ENCODE peak calls at places on chromosomes 5 and 9, in six cellular contexts. C, V, E, K, Z and F are unnamed samples.

GRCh38 chr5:5140051-5141010 is at the start of gene ADAMTS16:
- DNase-seq in E (no peak), Z (no peak), V (no peak), C (no peak), K (no peak), F (no peak)

GRCh38 chr9:76373173-76373771 is 21.0 kb downstream of the RFK start:
- DNase-seq in K (peak), E (peak), V (peak), C (peak), Z (peak), F (no peak)

GRCh38 chr5:39226100-39226451 is 6.7 kb upstream of the FYB1 start:
- DNase-seq in C (no peak), V (no peak), E (no peak), Z (no peak), K (no peak), F (no peak)

GRCh38 chr5:57172466-57172961 is 1.3 kb upstream of the GPBP1 start:
- DNase-seq in E (no peak), Z (peak), C (no peak), K (no peak), V (no peak), F (peak)

GRCh38 chr5:153974131-153974812 is 64.4 kb downstream of the FAM114A2 start:
- DNase-seq in E (peak), Z (peak), V (peak), C (peak), K (no peak), F (peak)

GRCh38 chr5:123720339-123720738 is 208.4 kb downstream of the CSNK1G3 start:
- DNase-seq in K (no peak), C (no peak), Z (no peak), E (no peak), V (no peak), F (no peak)

GRCh38 chr9:96009690-96010477 is 134.4 kb downstream of the ERCC6L2 start:
- DNase-seq in E (no peak), V (no peak), K (no peak), Z (no peak), C (no peak), F (no peak)

GRCh38 chr9:117494401-117495130 is 79.7 kb upstream of the ASTN2 start:
- DNase-seq in V (no peak), Z (no peak), E (no peak), C (no peak), K (no peak), F (no peak)

GRCh38 chr9:136249881-136250559 is 4.4 kb upstream of the QSOX2 start:
- DNase-seq in Z (no peak), V (no peak), C (peak), E (no peak), K (no peak), F (no peak)

GRCh38 chr9:32430720-32431119 is 46.3 kb downstream of the ACO1 start:
- DNase-seq in Z (no peak), C (no peak), V (no peak), E (peak), K (no peak), F (no peak)

GRCh38 chr9:34989946-34990635 is 546 bp downstream of the DNAJB5 start:
- DNase-seq in K (peak), E (peak), C (peak), V (no peak), Z (no peak), F (peak)

GRCh38 chr9:136578915-136579637 is 33.2 kb upstream of the NOTCH1 start:
- DNase-seq in C (no peak), E (no peak), Z (peak), K (no peak), V (no peak), F (peak)

GRCh38 chr9:69582544-69583297 is 89.5 kb downstream of the APBA1 start:
- DNase-seq in C (peak), Z (no peak), K (no peak), V (no peak), E (no peak), F (no peak)

GRCh38 chr9:135530146-135530545 is 8.9 kb downstream of the LCN1 start:
- DNase-seq in C (no peak), K (peak), V (no peak), Z (no peak), E (no peak), F (no peak)

GRCh38 chr9:69265891-69266290 is 59.1 kb upstream of the ENTREP1 start:
- DNase-seq in C (no peak), K (no peak), Z (no peak), V (no peak), E (peak), F (no peak)

GRCh38 chr9:137029058-137029922 is 1.3 kb upstream of the ABCA2 start:
- DNase-seq in C (peak), V (peak), E (peak), Z (peak), K (peak), F (peak)

GRCh38 chr9:91659529-91660294 is 236.1 kb upstream of the NFIL3 start:
- DNase-seq in C (no peak), Z (peak), E (peak), V (no peak), K (no peak), F (peak)

GRCh38 chr5:141604318-141604717 is 14.5 kb downstream of the DIAPH1 start:
- DNase-seq in C (peak), Z (peak), K (peak), E (peak), V (peak), F (peak)

GRCh38 chr9:105066265-105066865 is 138.4 kb upstream of the ABCA1 start:
- DNase-seq in E (no peak), C (no peak), K (no peak), Z (no peak), V (peak), F (peak)

GRCh38 chr5:16603295-16603694 is 13.5 kb downstream of the RETREG1 start:
- DNase-seq in V (no peak), C (no peak), Z (no peak), E (no peak), K (no peak), F (no peak)

GRCh38 chr5:14775857-14776256 is 95.7 kb downstream of the ANKH start:
- DNase-seq in Z (peak), C (no peak), V (no peak), E (peak), K (peak), F (no peak)

GRCh38 chr5:81629986-81630385 is 120.9 kb downstream of the SSBP2 start:
- DNase-seq in Z (no peak), K (no peak), C (no peak), E (peak), V (no peak), F (no peak)

GRCh38 chr9:78297672-78297961 is 692 bp downstream of the PSAT1 start:
- DNase-seq in K (no peak), E (peak), Z (peak), V (no peak), C (no peak), F (no peak)

GRCh38 chr5:174533127-174533453 is 191.3 kb upstream of the MSX2 start:
- DNase-seq in C (no peak), K (no peak), E (peak), Z (peak), V (no peak), F (peak)

GRCh38 chr9:4084440-4084818 is 215.4 kb downstream of the GLIS3 start:
- DNase-seq in Z (no peak), C (no peak), V (no peak), K (no peak), E (peak), F (no peak)

GRCh38 chr5:175700991-175701390 is 43.1 kb downstream of the HRH2 start:
- DNase-seq in E (no peak), C (no peak), K (no peak), V (no peak), Z (peak), F (peak)

GRCh38 chr5:81718300-81718699 is 32.6 kb downstream of the SSBP2 start:
- DNase-seq in E (no peak), C (no peak), K (no peak), V (no peak), Z (no peak), F (no peak)

GRCh38 chr9:131609116-131609830 is 64.0 kb downstream of the PRRT1B start:
- DNase-seq in K (peak), C (peak), Z (no peak), V (peak), E (peak), F (no peak)

GRCh38 chr9:80796662-80797426 is 892.5 kb downstream of the TLE1 start:
- DNase-seq in Z (no peak), C (no peak), V (no peak), K (no peak), E (no peak), F (no peak)

GRCh38 chr5:65395526-65396155 is 86.1 kb downstream of the ADAMTS6 start:
- DNase-seq in E (peak), Z (no peak), V (no peak), K (no peak), C (no peak), F (no peak)

GRCh38 chr5:102865510-102866314 is 110.6 kb downstream of the PAM start:
- DNase-seq in V (peak), E (peak), K (peak), C (peak), Z (peak), F (peak)

GRCh38 chr9:125758986-125759811 is 12.0 kb downstream of the PBX3 start:
- DNase-seq in E (no peak), Z (no peak), C (peak), K (no peak), V (no peak), F (peak)

GRCh38 chr5:179060116-179061008 is at the start of gene ZNF354C:
- DNase-seq in V (peak), K (peak), Z (peak), C (peak), E (peak), F (peak)

GRCh38 chr9:75636427-75637045 is 253.9 kb upstream of the PCSK5 start:
- DNase-seq in C (no peak), E (no peak), K (no peak), Z (no peak), V (no peak), F (no peak)

GRCh38 chr9:38651400-38652042 is 31.1 kb upstream of the ANKRD18A start:
- DNase-seq in Z (no peak), C (no peak), K (no peak), E (no peak), V (no peak), F (no peak)

GRCh38 chr9:91221332-91221731 is 140.4 kb downstream of the AUH start:
- DNase-seq in V (no peak), K (no peak), Z (no peak), C (no peak), E (peak), F (no peak)

DNA sequence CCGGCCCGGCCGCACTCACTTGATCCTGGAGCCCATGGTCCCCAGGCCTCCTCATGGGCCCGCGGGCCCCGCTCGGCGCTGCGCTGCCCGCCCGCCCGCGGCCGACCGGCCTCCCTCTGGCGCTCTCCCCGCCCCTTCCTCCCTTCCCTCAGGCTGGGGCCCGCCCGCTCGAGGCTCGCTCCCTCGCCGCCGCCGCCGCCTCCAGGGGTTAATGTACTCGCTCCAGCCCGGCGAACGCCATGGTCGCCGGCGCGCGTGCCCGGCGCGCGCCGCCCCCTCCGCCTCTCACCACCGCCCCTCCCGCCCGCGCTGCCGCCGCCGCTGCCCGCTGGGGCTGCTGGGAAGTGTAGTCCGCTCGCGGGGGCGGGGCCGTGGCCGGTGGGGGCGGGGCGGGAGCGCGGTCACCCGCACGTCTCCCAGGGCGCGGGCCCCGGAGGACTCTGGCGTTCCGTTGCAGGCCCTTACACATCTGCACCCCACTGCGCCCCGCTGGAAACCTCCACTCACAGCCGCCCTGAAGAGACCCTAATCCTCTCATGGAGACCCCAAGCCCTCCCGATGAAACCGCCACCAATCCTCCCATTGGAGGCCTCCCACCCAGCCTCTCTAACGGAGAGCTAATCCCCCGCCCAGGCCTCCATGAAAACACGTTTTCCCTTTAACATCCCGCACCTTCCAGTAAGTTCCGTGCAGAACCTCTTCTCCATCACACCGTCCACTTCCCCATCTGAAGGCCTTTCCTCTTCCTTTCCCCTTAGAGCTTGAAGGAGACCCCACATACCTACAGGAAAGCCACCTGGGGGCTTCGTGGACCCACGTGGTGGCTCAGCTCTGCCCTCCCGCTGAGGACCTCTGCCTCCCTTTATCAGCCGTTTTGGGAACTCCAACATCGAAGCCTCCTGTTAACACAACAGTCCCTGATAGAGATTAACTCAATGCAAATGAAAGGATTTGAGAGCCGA is at the start of gene DENND1A:
- DNase-seq in E (peak), C (peak), Z (peak), V (peak), K (peak), F (peak)
- TF ChIP-seq POLR2A in E (peak), C (peak), Z (peak), V (peak), K (no peak), F (no peak)

GRCh38 chr9:120924698-120925534 is 1.7 kb downstream of the TRAF1 start:
- DNase-seq in C (no peak), K (no peak), Z (no peak), V (no peak), E (peak), F (no peak)

GRCh38 chr9:120922404-120923173 is 4.0 kb downstream of the TRAF1 start:
- DNase-seq in K (no peak), V (no peak), E (no peak), Z (no peak), C (no peak), F (no peak)

GRCh38 chr9:120925535-120926396 is 830 bp downstream of the TRAF1 start:
- DNase-seq in V (no peak), K (no peak), C (no peak), E (peak), Z (peak), F (peak)

GRCh38 chr9:120921751-120922181 is 4.8 kb downstream of the TRAF1 start:
- DNase-seq in C (no peak), V (no peak), E (no peak), Z (no peak), K (no peak), F (no peak)

DNA sequence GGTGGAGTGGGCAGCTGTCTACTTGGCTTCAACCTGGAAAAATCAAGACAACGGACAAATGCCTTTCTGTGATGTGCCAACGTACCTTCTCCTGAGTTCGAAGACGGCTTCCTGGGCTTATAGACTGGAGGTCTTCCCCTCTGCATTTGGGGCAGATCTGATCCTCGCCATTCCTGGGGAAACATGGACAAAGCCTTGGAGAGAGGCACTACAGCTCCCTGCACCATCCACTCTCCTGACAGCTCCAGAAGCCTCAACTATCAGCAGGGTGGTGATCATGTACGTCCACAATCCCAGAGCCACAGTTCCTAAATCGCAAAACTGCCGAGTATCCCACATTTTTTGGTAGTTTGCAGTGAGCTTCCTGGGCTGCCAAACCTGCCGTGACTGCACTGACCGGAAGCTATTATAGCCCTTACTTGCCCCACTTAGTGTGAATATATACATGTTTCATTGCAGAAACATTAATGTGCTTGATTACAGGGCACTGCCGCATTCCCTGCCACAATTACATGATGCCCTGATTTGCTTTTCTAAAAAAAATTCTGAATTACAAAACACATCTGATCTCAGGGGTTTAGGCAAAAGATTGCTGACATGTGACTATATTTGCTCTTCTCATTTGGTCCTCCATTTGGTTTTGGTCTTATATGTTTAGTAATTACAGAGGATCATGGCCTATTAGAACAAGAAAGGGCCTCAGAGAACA is 2.8 kb downstream of the TRAF1 start:
- DNase-seq in E (no peak), K (no peak), Z (no peak), V (no peak), C (no peak), F (no peak)
- TF ChIP-seq POLR2A in E (no peak), K (no peak), Z (no peak), V (no peak), C (no peak), F (no peak)

GRCh38 chr9:26893030-26893676 is 551 bp upstream of the CAAP1 start:
- DNase-seq in V (no peak), E (no peak), K (no peak), Z (no peak), C (no peak), F (no peak)

GRCh38 chr9:26888271-26888670 is 4.3 kb downstream of the CAAP1 start:
- DNase-seq in Z (no peak), K (no peak), E (peak), C (no peak), V (no peak), F (no peak)

DNA sequence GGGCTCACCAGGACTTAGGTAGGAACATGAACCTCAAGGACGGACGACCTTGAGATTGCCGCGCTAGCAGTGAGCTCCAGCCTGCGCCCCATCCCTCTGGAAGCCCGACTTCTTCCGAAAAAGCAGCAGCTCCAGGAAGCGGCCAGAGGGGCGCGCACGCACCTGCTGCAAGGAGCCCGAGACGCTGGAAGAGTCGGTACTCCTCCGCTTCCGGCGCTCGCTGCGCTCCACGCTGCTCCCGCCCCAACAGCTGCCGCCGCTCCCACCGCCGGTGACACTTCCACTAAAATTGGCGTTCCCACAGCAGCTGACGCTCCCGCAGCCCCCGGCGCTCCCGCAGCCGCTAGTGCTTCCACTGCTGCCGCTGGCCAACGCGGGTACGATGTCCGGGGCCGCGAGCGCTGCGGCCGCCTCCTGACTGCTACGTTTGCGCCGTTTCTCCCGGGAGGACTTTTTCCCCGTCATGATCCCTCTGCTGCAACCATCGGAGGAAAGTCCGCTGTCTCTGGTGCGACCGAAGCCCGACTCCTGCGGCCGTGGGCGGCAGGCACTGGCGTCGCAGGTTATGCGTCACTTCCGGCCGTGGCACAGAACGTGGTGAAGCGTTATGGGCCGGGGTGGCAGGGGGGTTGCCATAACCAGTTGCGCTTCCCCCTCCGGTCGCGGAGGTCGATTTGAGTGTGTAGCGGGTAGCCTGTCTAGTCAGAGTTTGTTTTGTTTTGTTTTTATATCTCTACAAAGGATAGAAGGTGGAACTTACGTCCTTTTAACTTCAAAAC is at the start of gene CAAP1:
- DNase-seq in Z (peak), V (peak), C (peak), E (peak), K (peak), F (peak)
- TF ChIP-seq POLR2A in Z (peak), V (peak), C (peak), E (peak), K (peak), F (peak)

GRCh38 chr5:140042551-140043507 is at the start of gene NRG2:
- DNase-seq in V (peak), K (peak), Z (peak), E (peak), C (peak), F (peak)
- TF ChIP-seq POLR2A in V (no peak), K (no peak), Z (peak), E (no peak), C (peak), F (no peak)

GRCh38 chr5:6634788-6635430 is 1.7 kb downstream of the SRD5A1 start:
- DNase-seq in Z (no peak), C (no peak), K (no peak), V (no peak), E (peak), F (peak)
- TF ChIP-seq POLR2A in Z (no peak), C (no peak), K (no peak), V (no peak), E (no peak), F (no peak)

GRCh38 chr5:115169392-115170127 is at the start of gene TRIM36:
- DNase-seq in E (peak), K (peak), V (peak), C (peak), Z (peak), F (peak)
- TF ChIP-seq POLR2A in E (no peak), K (no peak), V (peak), C (peak), Z (peak), F (no peak)

GRCh38 chr5:126422994-126423788 is at the start of gene GRAMD2B:
- DNase-seq in V (peak), E (peak), C (peak), Z (peak), K (peak), F (peak)
- TF ChIP-seq POLR2A in V (peak), E (peak), C (peak), Z (peak), K (no peak), F (peak)

GRCh38 chr5:172452398-172453205 is 1.7 kb downstream of the SH3PXD2B start:
- DNase-seq in C (peak), K (peak), Z (peak), V (peak), E (peak), F (no peak)
- TF ChIP-seq POLR2A in C (no peak), K (no peak), Z (no peak), V (no peak), E (no peak), F (no peak)